ENCODE peak calls at places on chromosome 18, in seven cellular contexts. D, G, H, E, C, W and A are unnamed samples. For H3K27me3, the result is how much of the 10 kb centered on the place peaks cover.

GRCh38 chr18:7946724-7947377 is 379.7 kb downstream of the PTPRM start:
- DNase-seq in E (no peak), W (peak), G (no peak), D (no peak), C (no peak), H (peak), A (no peak)

GRCh38 chr18:10100236-10100635 is 186.4 kb downstream of the VAPA start:
- DNase-seq in D (no peak), H (no peak), W (no peak), C (no peak), G (no peak), E (no peak), A (no peak)

GRCh38 chr18:13222371-13223281 is 4.1 kb downstream of the LDLRAD4 start:
- DNase-seq in W (no peak), H (no peak), G (peak), D (no peak), C (peak), E (no peak), A (no peak)

GRCh38 chr18:48104703-48105102 is 174.2 kb upstream of the SMAD2 start:
- DNase-seq in H (no peak), G (no peak), E (no peak), C (no peak), W (no peak), D (no peak), A (no peak)

GRCh38 chr18:44536619-44537018 is 144.1 kb upstream of the SETBP1 start:
- DNase-seq in D (no peak), C (no peak), H (no peak), G (no peak), W (no peak), E (no peak), A (no peak)

GRCh38 chr18:67508146-67508545 is 8.4 kb downstream of the DSEL start:
- DNase-seq in C (no peak), D (no peak), H (no peak), G (no peak), W (no peak), E (no peak), A (no peak)

GRCh38 chr18:36419913-36420531 is 122.5 kb downstream of the FHOD3 start:
- DNase-seq in H (no peak), C (no peak), G (peak), W (no peak), E (peak), D (no peak), A (no peak)

GRCh38 chr18:43934322-43935050 is 657.2 kb upstream of the SYT4 start:
- DNase-seq in D (no peak), W (no peak), C (no peak), H (no peak), E (no peak), G (no peak), A (no peak)

GRCh38 chr18:10078053-10078452 is 164.2 kb downstream of the VAPA start:
- DNase-seq in W (no peak), G (no peak), H (no peak), C (no peak), E (no peak), D (no peak), A (no peak)

DNA sequence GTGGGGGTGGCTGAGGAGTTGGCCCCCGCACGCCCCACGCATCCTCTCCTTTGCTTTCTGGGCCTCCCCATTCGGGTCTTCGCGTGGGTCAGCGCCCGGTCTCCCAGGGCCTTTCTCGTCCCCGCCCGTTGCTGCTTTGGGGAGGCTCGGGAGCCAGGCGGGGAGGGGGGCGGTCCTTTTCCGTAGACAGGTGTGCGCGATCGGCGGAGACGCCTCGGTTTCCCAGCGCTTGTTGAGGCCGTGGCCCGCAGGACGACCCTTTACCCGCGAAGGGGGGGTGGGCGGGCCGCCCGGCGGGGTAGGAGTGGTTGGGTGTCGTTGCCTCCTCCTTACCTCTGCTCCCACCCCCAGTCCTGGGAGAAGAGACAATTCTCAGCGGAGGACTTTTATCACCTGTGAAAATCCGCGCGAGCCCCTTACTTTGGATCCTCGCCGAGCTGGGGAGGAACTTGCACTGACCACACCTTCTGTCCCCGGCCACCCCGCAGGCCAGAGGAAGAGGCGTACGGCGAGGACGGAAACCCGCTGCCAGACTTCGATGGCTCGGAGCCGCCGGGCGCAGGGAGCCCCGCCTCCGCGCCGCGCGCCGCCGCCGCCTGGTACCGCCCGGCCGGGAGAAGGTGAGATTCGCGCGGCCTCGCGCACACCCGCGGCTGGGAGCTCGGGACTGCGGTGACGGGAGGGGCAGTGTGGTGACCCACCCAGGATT is 2.7 kb downstream of the ADCYAP1 start:
- DNase-seq in G (no peak), D (no peak), W (no peak), C (no peak), E (no peak), H (no peak), A (no peak)
- H3K27me3 ChIP-seq in G (under half), D (half or more), W (under half), C (under half), E (half or more), H (under half), A (half or more)

GRCh38 chr18:78772369-78773302 is 207.0 kb upstream of the SALL3 start:
- DNase-seq in C (peak), W (no peak), D (no peak), G (no peak), E (no peak), H (no peak), A (no peak)
- H3K27me3 ChIP-seq in C (under half), W (under half), D (under half), G (under half), E (under half), H (under half), A (under half)

DNA sequence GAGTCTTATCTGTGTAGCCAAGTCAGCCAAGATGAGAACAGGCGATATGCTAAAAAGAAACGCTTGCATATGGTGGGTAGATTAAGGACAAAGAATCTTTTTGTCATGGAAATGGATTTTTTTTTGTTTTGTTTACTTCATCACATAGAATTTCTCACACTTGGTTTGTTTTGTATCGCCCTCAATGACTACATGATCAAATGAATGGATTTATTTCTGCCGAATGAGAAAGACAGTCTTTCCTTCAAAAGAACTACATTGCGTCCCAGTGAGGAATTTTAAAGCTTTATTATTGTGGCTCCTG is 2.0 kb downstream of the SALL3 start:
- DNase-seq in C (no peak), H (no peak), G (no peak), E (no peak), W (no peak), D (no peak), A (no peak)
- H3K27me3 ChIP-seq in C (under half), H (half or more), G (under half), E (half or more), W (half or more), D (half or more), A (half or more)

GRCh38 chr18:49645196-49645595 is 83.3 kb downstream of the LIPG start:
- DNase-seq in D (no peak), C (no peak), G (no peak), H (no peak), E (no peak), W (no peak), A (no peak)
- H3K27me3 ChIP-seq in D (under half), C (under half), G (under half), H (under half), E (under half), W (under half), A (under half)

GRCh38 chr18:62326646-62327348 is 1.7 kb downstream of the TNFRSF11A start:
- DNase-seq in G (no peak), E (no peak), C (no peak), W (no peak), D (no peak), H (no peak), A (no peak)

GRCh38 chr18:62329676-62330454 is 4.8 kb downstream of the TNFRSF11A start:
- DNase-seq in W (peak), E (no peak), C (peak), G (peak), H (no peak), D (no peak), A (no peak)

GRCh38 chr18:62331581-62332436 is 6.7 kb downstream of the TNFRSF11A start:
- DNase-seq in G (no peak), W (no peak), E (no peak), H (no peak), C (no peak), D (no peak), A (no peak)

GRCh38 chr18:62327977-62328376 is 2.9 kb downstream of the TNFRSF11A start:
- DNase-seq in W (no peak), G (no peak), H (no peak), D (no peak), E (no peak), C (no peak), A (no peak)

DNA sequence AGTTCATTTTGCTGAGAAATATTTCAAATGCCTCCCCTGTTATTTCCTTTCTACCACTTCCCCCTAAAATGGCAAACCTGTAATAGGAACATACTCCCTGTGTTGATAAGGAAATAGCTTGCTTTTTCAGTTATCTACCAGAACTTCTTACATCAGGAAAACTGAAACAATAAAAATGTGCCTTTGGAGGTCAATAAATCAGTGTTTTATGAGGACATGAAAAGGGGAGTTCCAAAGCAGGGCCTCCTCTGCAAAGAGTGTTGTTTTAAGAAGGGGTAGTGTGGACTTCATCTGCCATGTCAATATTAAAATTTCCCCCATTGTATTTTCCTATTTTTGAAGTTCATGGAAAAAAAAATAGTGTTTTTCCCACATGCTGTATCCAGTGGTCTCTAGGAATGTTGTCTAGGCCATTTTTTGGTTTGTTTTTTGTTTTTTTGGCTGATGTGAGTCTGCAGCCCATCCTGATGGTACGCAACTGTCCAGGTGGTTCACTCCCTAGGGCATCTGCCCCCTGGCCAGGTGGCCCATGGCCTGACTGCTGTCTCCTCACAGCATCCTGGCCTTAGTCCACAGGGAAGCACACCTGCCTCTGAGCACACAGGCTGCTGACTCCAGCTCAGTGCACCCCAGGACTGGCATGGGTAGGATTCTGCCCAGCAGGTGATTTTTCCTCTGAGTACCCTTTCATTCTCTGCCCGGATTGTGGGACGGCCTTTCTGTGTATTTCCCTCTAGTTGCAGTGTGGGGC is 3.8 kb downstream of the TNFRSF11A start:
- DNase-seq in E (no peak), C (no peak), D (no peak), W (no peak), G (no peak), H (no peak), A (no peak)
- H3K27me3 ChIP-seq in E (under half), C (under half), D (half or more), W (under half), G (under half), H (under half), A (under half)

GRCh38 chr18:23387265-23387664 is 65.8 kb upstream of the RIOK3 start:
- DNase-seq in G (no peak), E (no peak), C (peak), D (no peak), W (no peak), H (no peak), A (no peak)
- H3K27me3 ChIP-seq in G (under half), E (under half), C (under half), D (under half), W (under half), H (under half), A (under half)

DNA sequence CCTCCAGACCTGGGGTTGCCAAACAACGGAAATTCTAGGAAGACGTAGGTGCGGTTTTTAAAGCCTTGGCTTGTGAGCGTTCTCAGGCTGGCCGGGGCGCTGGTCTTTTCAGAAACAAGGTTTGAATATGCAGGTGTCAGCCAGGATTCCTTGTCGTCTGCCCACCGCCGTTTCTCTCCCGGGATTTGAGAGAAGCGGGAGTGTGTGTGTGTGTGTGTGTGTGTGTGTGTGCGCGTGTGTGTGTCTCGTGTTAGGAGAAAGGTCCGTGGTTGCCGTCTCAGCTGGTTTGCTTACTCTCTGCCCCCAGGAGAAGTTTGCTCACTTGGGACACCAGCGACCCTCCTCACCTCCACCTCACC is 1.0 kb upstream of the ONECUT2 start:
- DNase-seq in W (no peak), D (no peak), G (no peak), H (no peak), E (no peak), C (no peak), A (no peak)
- H3K27me3 ChIP-seq in W (under half), D (half or more), G (under half), H (half or more), E (half or more), C (under half), A (half or more)

GRCh38 chr18:805008-805754 is 6.9 kb downstream of the YES1 start:
- DNase-seq in E (no peak), C (no peak), D (no peak), W (no peak), G (no peak), H (no peak), A (no peak)

GRCh38 chr18:801137-801536 is 10.9 kb downstream of the YES1 start:
- DNase-seq in D (no peak), G (no peak), W (no peak), H (no peak), C (no peak), E (no peak), A (no peak)

GRCh38 chr18:805755-806110 is 6.3 kb downstream of the YES1 start:
- DNase-seq in D (no peak), W (no peak), G (no peak), E (no peak), H (no peak), C (no peak), A (no peak)

DNA sequence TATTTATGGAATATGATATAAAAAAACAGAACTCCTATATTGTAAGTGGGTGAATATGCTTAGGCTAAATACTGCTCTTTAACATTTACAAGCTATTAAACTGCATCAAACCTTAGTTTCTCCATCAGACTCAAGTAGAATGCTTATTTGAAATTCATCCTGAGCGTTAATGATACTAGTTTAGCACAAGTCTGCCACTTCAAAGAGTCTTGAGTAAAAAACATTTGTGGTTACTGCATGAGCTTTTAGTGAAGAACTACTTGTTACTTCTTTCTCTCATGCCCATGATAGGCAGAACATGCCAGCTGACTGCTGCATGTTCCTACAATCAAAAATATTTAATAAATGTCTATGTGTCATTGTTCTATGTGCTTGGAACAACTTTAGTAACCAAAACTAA is 12.1 kb downstream of the YES1 start:
- DNase-seq in H (no peak), C (no peak), W (no peak), G (no peak), E (no peak), D (no peak), A (no peak)
- H3K27me3 ChIP-seq in H (under half), C (under half), W (under half), G (under half), E (under half), D (under half), A (under half)

GRCh38 chr18:37536646-37537045 is 29.0 kb downstream of the CELF4 start:
- DNase-seq in G (no peak), H (no peak), W (no peak), E (no peak), D (no peak), C (no peak), A (no peak)
- H3K27me3 ChIP-seq in G (under half), H (under half), W (under half), E (under half), D (under half), C (under half), A (under half)